ENCODE peak calls at places on chromosomes 11 and 22, in seven cellular contexts. One of them, this sample, is unnamed.

GRCh38 chr11:79043726-79044125 is 397.1 kb downstream of the TENM4 start:
- DNase-seq in HCEC 1CT: no peak
- DNase-seq in CD8-positive, alpha-beta memory T cell: no peak
- DNase-seq in keratinocyte: no peak
- DNase-seq in brain microvascular endothelial cell: no peak
- DNase-seq in activated CD8-positive, alpha-beta memory T cell treated with anti-CD3 and anti-CD28 coated beads, Interleukin-2, amount 50 U/mL, for 48 hours: no peak
- DNase-seq in activated CD4-positive, alpha-beta T cell treated with anti-CD3 and anti-CD28 coated beads, Interleukin-2, amount 50 U/mL, for 1 hour: no peak
- DNase-seq in this sample: no peak

GRCh38 chr22:38840129-38840528 is 3.7 kb downstream of the NPTXR start:
- DNase-seq in HCEC 1CT: no peak
- DNase-seq in keratinocyte: no peak
- DNase-seq in activated CD8-positive, alpha-beta memory T cell treated with anti-CD3 and anti-CD28 coated beads, Interleukin-2, amount 50 U/mL, for 48 hours: no peak
- DNase-seq in brain microvascular endothelial cell: no peak
- DNase-seq in CD8-positive, alpha-beta memory T cell: no peak
- DNase-seq in activated CD4-positive, alpha-beta T cell treated with anti-CD3 and anti-CD28 coated beads, Interleukin-2, amount 50 U/mL, for 1 hour: no peak
- DNase-seq in this sample: no peak

GRCh38 chr11:72782081-72782920 is 11.5 kb downstream of the STARD10 start:
- DNase-seq in keratinocyte: no peak
- DNase-seq in activated CD8-positive, alpha-beta memory T cell treated with anti-CD3 and anti-CD28 coated beads, Interleukin-2, amount 50 U/mL, for 48 hours: no peak
- DNase-seq in activated CD4-positive, alpha-beta T cell treated with anti-CD3 and anti-CD28 coated beads, Interleukin-2, amount 50 U/mL, for 1 hour: no peak
- DNase-seq in CD8-positive, alpha-beta memory T cell: no peak
- DNase-seq in HCEC 1CT: no peak
- DNase-seq in brain microvascular endothelial cell: no peak
- DNase-seq in this sample: no peak

GRCh38 chr11:9574806-9575530 is 1.5 kb downstream of the WEE1 start:
- DNase-seq in keratinocyte: no peak
- DNase-seq in activated CD8-positive, alpha-beta memory T cell treated with anti-CD3 and anti-CD28 coated beads, Interleukin-2, amount 50 U/mL, for 48 hours: no peak
- DNase-seq in brain microvascular endothelial cell: peak
- DNase-seq in HCEC 1CT: peak
- DNase-seq in activated CD4-positive, alpha-beta T cell treated with anti-CD3 and anti-CD28 coated beads, Interleukin-2, amount 50 U/mL, for 1 hour: peak
- DNase-seq in CD8-positive, alpha-beta memory T cell: no peak
- DNase-seq in this sample: peak

GRCh38 chr22:25402160-25402500 is 162.3 kb upstream of the GRK3 start:
- DNase-seq in brain microvascular endothelial cell: no peak
- DNase-seq in activated CD4-positive, alpha-beta T cell treated with anti-CD3 and anti-CD28 coated beads, Interleukin-2, amount 50 U/mL, for 1 hour: no peak
- DNase-seq in HCEC 1CT: no peak
- DNase-seq in keratinocyte: no peak
- DNase-seq in activated CD8-positive, alpha-beta memory T cell treated with anti-CD3 and anti-CD28 coated beads, Interleukin-2, amount 50 U/mL, for 48 hours: no peak
- DNase-seq in CD8-positive, alpha-beta memory T cell: no peak
- DNase-seq in this sample: no peak

GRCh38 chr11:7486731-7487130 is 1.4 kb downstream of the OLFML1 start:
- DNase-seq in keratinocyte: no peak
- DNase-seq in brain microvascular endothelial cell: no peak
- DNase-seq in activated CD4-positive, alpha-beta T cell treated with anti-CD3 and anti-CD28 coated beads, Interleukin-2, amount 50 U/mL, for 1 hour: no peak
- DNase-seq in activated CD8-positive, alpha-beta memory T cell treated with anti-CD3 and anti-CD28 coated beads, Interleukin-2, amount 50 U/mL, for 48 hours: no peak
- DNase-seq in HCEC 1CT: no peak
- DNase-seq in CD8-positive, alpha-beta memory T cell: no peak
- DNase-seq in this sample: no peak

GRCh38 chr22:38246692-38247091 is 26.1 kb downstream of the TMEM184B start:
- DNase-seq in brain microvascular endothelial cell: no peak
- DNase-seq in keratinocyte: no peak
- DNase-seq in activated CD8-positive, alpha-beta memory T cell treated with anti-CD3 and anti-CD28 coated beads, Interleukin-2, amount 50 U/mL, for 48 hours: no peak
- DNase-seq in CD8-positive, alpha-beta memory T cell: no peak
- DNase-seq in activated CD4-positive, alpha-beta T cell treated with anti-CD3 and anti-CD28 coated beads, Interleukin-2, amount 50 U/mL, for 1 hour: no peak
- DNase-seq in HCEC 1CT: no peak
- DNase-seq in this sample: no peak

GRCh38 chr11:63818609-63819008 is 5.4 kb downstream of the SPINDOC start:
- DNase-seq in keratinocyte: no peak
- DNase-seq in HCEC 1CT: no peak
- DNase-seq in CD8-positive, alpha-beta memory T cell: no peak
- DNase-seq in activated CD8-positive, alpha-beta memory T cell treated with anti-CD3 and anti-CD28 coated beads, Interleukin-2, amount 50 U/mL, for 48 hours: no peak
- DNase-seq in activated CD4-positive, alpha-beta T cell treated with anti-CD3 and anti-CD28 coated beads, Interleukin-2, amount 50 U/mL, for 1 hour: no peak
- DNase-seq in brain microvascular endothelial cell: no peak
- DNase-seq in this sample: no peak

GRCh38 chr11:74636633-74637184 is 44.3 kb downstream of the POLD3 start:
- DNase-seq in brain microvascular endothelial cell: peak
- DNase-seq in keratinocyte: peak
- DNase-seq in HCEC 1CT: peak
- DNase-seq in activated CD4-positive, alpha-beta T cell treated with anti-CD3 and anti-CD28 coated beads, Interleukin-2, amount 50 U/mL, for 1 hour: no peak
- DNase-seq in activated CD8-positive, alpha-beta memory T cell treated with anti-CD3 and anti-CD28 coated beads, Interleukin-2, amount 50 U/mL, for 48 hours: no peak
- DNase-seq in CD8-positive, alpha-beta memory T cell: no peak
- DNase-seq in this sample: no peak

GRCh38 chr11:67398661-67399563 is 2.7 kb downstream of the PPP1CA start:
- DNase-seq in CD8-positive, alpha-beta memory T cell: no peak
- DNase-seq in activated CD4-positive, alpha-beta T cell treated with anti-CD3 and anti-CD28 coated beads, Interleukin-2, amount 50 U/mL, for 1 hour: no peak
- DNase-seq in HCEC 1CT: no peak
- DNase-seq in activated CD8-positive, alpha-beta memory T cell treated with anti-CD3 and anti-CD28 coated beads, Interleukin-2, amount 50 U/mL, for 48 hours: no peak
- DNase-seq in brain microvascular endothelial cell: no peak
- DNase-seq in keratinocyte: no peak
- DNase-seq in this sample: no peak

GRCh38 chr11:71474771-71475483 is 21.9 kb downstream of the NADSYN1 start:
- DNase-seq in keratinocyte: no peak
- DNase-seq in HCEC 1CT: no peak
- DNase-seq in activated CD8-positive, alpha-beta memory T cell treated with anti-CD3 and anti-CD28 coated beads, Interleukin-2, amount 50 U/mL, for 48 hours: no peak
- DNase-seq in CD8-positive, alpha-beta memory T cell: no peak
- DNase-seq in brain microvascular endothelial cell: no peak
- DNase-seq in activated CD4-positive, alpha-beta T cell treated with anti-CD3 and anti-CD28 coated beads, Interleukin-2, amount 50 U/mL, for 1 hour: no peak
- DNase-seq in this sample: no peak

GRCh38 chr11:73229321-73230275 is 11.5 kb downstream of the P2RY2 start:
- DNase-seq in brain microvascular endothelial cell: no peak
- DNase-seq in keratinocyte: no peak
- DNase-seq in CD8-positive, alpha-beta memory T cell: no peak
- DNase-seq in activated CD8-positive, alpha-beta memory T cell treated with anti-CD3 and anti-CD28 coated beads, Interleukin-2, amount 50 U/mL, for 48 hours: peak
- DNase-seq in activated CD4-positive, alpha-beta T cell treated with anti-CD3 and anti-CD28 coated beads, Interleukin-2, amount 50 U/mL, for 1 hour: no peak
- DNase-seq in HCEC 1CT: no peak
- DNase-seq in this sample: no peak

GRCh38 chr11:86594746-86595145 is 77.7 kb downstream of the ME3 start:
- DNase-seq in brain microvascular endothelial cell: peak
- DNase-seq in activated CD8-positive, alpha-beta memory T cell treated with anti-CD3 and anti-CD28 coated beads, Interleukin-2, amount 50 U/mL, for 48 hours: no peak
- DNase-seq in keratinocyte: peak
- DNase-seq in activated CD4-positive, alpha-beta T cell treated with anti-CD3 and anti-CD28 coated beads, Interleukin-2, amount 50 U/mL, for 1 hour: no peak
- DNase-seq in CD8-positive, alpha-beta memory T cell: no peak
- DNase-seq in HCEC 1CT: peak
- DNase-seq in this sample: no peak

GRCh38 chr22:30755760-30756124 is 61.1 kb downstream of the OSBP2 start:
- DNase-seq in brain microvascular endothelial cell: no peak
- DNase-seq in activated CD4-positive, alpha-beta T cell treated with anti-CD3 and anti-CD28 coated beads, Interleukin-2, amount 50 U/mL, for 1 hour: no peak
- DNase-seq in CD8-positive, alpha-beta memory T cell: no peak
- DNase-seq in keratinocyte: no peak
- DNase-seq in HCEC 1CT: no peak
- DNase-seq in activated CD8-positive, alpha-beta memory T cell treated with anti-CD3 and anti-CD28 coated beads, Interleukin-2, amount 50 U/mL, for 48 hours: no peak
- DNase-seq in this sample: no peak

GRCh38 chr11:18492888-18493287 is 33.9 kb downstream of the TSG101 start:
- DNase-seq in keratinocyte: no peak
- DNase-seq in HCEC 1CT: no peak
- DNase-seq in activated CD4-positive, alpha-beta T cell treated with anti-CD3 and anti-CD28 coated beads, Interleukin-2, amount 50 U/mL, for 1 hour: no peak
- DNase-seq in CD8-positive, alpha-beta memory T cell: no peak
- DNase-seq in brain microvascular endothelial cell: no peak
- DNase-seq in activated CD8-positive, alpha-beta memory T cell treated with anti-CD3 and anti-CD28 coated beads, Interleukin-2, amount 50 U/mL, for 48 hours: no peak
- DNase-seq in this sample: no peak

GRCh38 chr22:28230682-28231081 is 311.6 kb upstream of the PITPNB start:
- DNase-seq in CD8-positive, alpha-beta memory T cell: no peak
- DNase-seq in activated CD8-positive, alpha-beta memory T cell treated with anti-CD3 and anti-CD28 coated beads, Interleukin-2, amount 50 U/mL, for 48 hours: no peak
- DNase-seq in brain microvascular endothelial cell: no peak
- DNase-seq in keratinocyte: no peak
- DNase-seq in activated CD4-positive, alpha-beta T cell treated with anti-CD3 and anti-CD28 coated beads, Interleukin-2, amount 50 U/mL, for 1 hour: no peak
- DNase-seq in HCEC 1CT: peak
- DNase-seq in this sample: no peak

GRCh38 chr11:2301631-2302272 is at the start of the genes C11orf21 and TSPAN32:
- DNase-seq in HCEC 1CT: no peak
- DNase-seq in activated CD4-positive, alpha-beta T cell treated with anti-CD3 and anti-CD28 coated beads, Interleukin-2, amount 50 U/mL, for 1 hour: peak
- DNase-seq in keratinocyte: no peak
- DNase-seq in brain microvascular endothelial cell: no peak
- DNase-seq in CD8-positive, alpha-beta memory T cell: peak
- DNase-seq in activated CD8-positive, alpha-beta memory T cell treated with anti-CD3 and anti-CD28 coated beads, Interleukin-2, amount 50 U/mL, for 48 hours: no peak
- DNase-seq in this sample: no peak

GRCh38 chr11:870127-870413 is 27.4 kb downstream of the TSPAN4 start:
- DNase-seq in activated CD8-positive, alpha-beta memory T cell treated with anti-CD3 and anti-CD28 coated beads, Interleukin-2, amount 50 U/mL, for 48 hours: no peak
- DNase-seq in brain microvascular endothelial cell: no peak
- DNase-seq in activated CD4-positive, alpha-beta T cell treated with anti-CD3 and anti-CD28 coated beads, Interleukin-2, amount 50 U/mL, for 1 hour: no peak
- DNase-seq in HCEC 1CT: no peak
- DNase-seq in keratinocyte: no peak
- DNase-seq in CD8-positive, alpha-beta memory T cell: no peak
- DNase-seq in this sample: no peak

GRCh38 chr11:64998141-64998540 is 1.4 kb upstream of the BATF2 start:
- DNase-seq in activated CD8-positive, alpha-beta memory T cell treated with anti-CD3 and anti-CD28 coated beads, Interleukin-2, amount 50 U/mL, for 48 hours: no peak
- DNase-seq in activated CD4-positive, alpha-beta T cell treated with anti-CD3 and anti-CD28 coated beads, Interleukin-2, amount 50 U/mL, for 1 hour: no peak
- DNase-seq in keratinocyte: no peak
- DNase-seq in brain microvascular endothelial cell: no peak
- DNase-seq in HCEC 1CT: no peak
- DNase-seq in CD8-positive, alpha-beta memory T cell: no peak
- DNase-seq in this sample: no peak

GRCh38 chr11:15523576-15523975 is 408.9 kb downstream of the INSC start:
- DNase-seq in HCEC 1CT: no peak
- DNase-seq in brain microvascular endothelial cell: no peak
- DNase-seq in CD8-positive, alpha-beta memory T cell: no peak
- DNase-seq in activated CD8-positive, alpha-beta memory T cell treated with anti-CD3 and anti-CD28 coated beads, Interleukin-2, amount 50 U/mL, for 48 hours: no peak
- DNase-seq in keratinocyte: no peak
- DNase-seq in activated CD4-positive, alpha-beta T cell treated with anti-CD3 and anti-CD28 coated beads, Interleukin-2, amount 50 U/mL, for 1 hour: no peak
- DNase-seq in this sample: no peak

GRCh38 chr11:121575250-121575962 is 122.6 kb upstream of the SORL1-AS1 start:
- DNase-seq in HCEC 1CT: peak
- DNase-seq in activated CD4-positive, alpha-beta T cell treated with anti-CD3 and anti-CD28 coated beads, Interleukin-2, amount 50 U/mL, for 1 hour: no peak
- DNase-seq in keratinocyte: no peak
- DNase-seq in activated CD8-positive, alpha-beta memory T cell treated with anti-CD3 and anti-CD28 coated beads, Interleukin-2, amount 50 U/mL, for 48 hours: no peak
- DNase-seq in brain microvascular endothelial cell: peak
- DNase-seq in CD8-positive, alpha-beta memory T cell: no peak
- DNase-seq in this sample: no peak